ENCODE peak calls at places on chromosome 14, in seven cellular contexts. One of them, this sample, is unnamed. For H3K4me1, the result is how much of the 10 kb centered on the place peaks cover.

GRCh38 chr14:106286697-106287290 is 760.4 kb downstream of the TMEM121 start:
- DNase-seq in ovary: no peak
- DNase-seq in vagina: no peak
- DNase-seq in adrenal gland: no peak
- DNase-seq in uterus: no peak
- DNase-seq in IMR-90: no peak
- DNase-seq in GM12878: no peak
- DNase-seq in this sample: no peak

GRCh38 chr14:34482463-34482862 is 20.4 kb upstream of the SPTSSA start:
- DNase-seq in vagina: no peak
- DNase-seq in adrenal gland: no peak
- DNase-seq in GM12878: no peak
- DNase-seq in IMR-90: no peak
- DNase-seq in uterus: no peak
- DNase-seq in ovary: no peak
- DNase-seq in this sample: no peak

GRCh38 chr14:94056579-94057308 is 24.3 kb downstream of the DDX24 start:
- DNase-seq in ovary: no peak
- DNase-seq in uterus: no peak
- DNase-seq in adrenal gland: no peak
- DNase-seq in IMR-90: no peak
- DNase-seq in GM12878: peak
- DNase-seq in vagina: no peak
- DNase-seq in this sample: peak

GRCh38 chr14:55438066-55438683 is 2.2 kb downstream of the TBPL2 start:
- DNase-seq in IMR-90: peak
- DNase-seq in adrenal gland: peak
- DNase-seq in uterus: no peak
- DNase-seq in ovary: peak
- DNase-seq in vagina: no peak
- DNase-seq in GM12878: no peak
- DNase-seq in this sample: no peak

GRCh38 chr14:29077916-29078315 is 311.3 kb downstream of the FOXG1 start:
- DNase-seq in GM12878: no peak
- DNase-seq in adrenal gland: no peak
- DNase-seq in ovary: no peak
- DNase-seq in uterus: no peak
- DNase-seq in IMR-90: no peak
- DNase-seq in vagina: no peak
- DNase-seq in this sample: no peak

GRCh38 chr14:49863483-49864262 is 11.1 kb upstream of the NEMF start:
- DNase-seq in adrenal gland: peak
- DNase-seq in IMR-90: no peak
- DNase-seq in ovary: peak
- DNase-seq in vagina: no peak
- DNase-seq in uterus: peak
- DNase-seq in GM12878: no peak
- DNase-seq in this sample: no peak

GRCh38 chr14:75201087-75201486 is 24.7 kb upstream of the TMED10 start:
- DNase-seq in ovary: no peak
- DNase-seq in adrenal gland: no peak
- DNase-seq in GM12878: no peak
- DNase-seq in uterus: no peak
- DNase-seq in IMR-90: no peak
- DNase-seq in vagina: no peak
- DNase-seq in this sample: no peak

GRCh38 chr14:79914595-79914994 is 296.7 kb downstream of the DIO2 start:
- DNase-seq in adrenal gland: no peak
- DNase-seq in GM12878: no peak
- DNase-seq in ovary: no peak
- DNase-seq in IMR-90: no peak
- DNase-seq in vagina: no peak
- DNase-seq in uterus: no peak
- DNase-seq in this sample: no peak

GRCh38 chr14:103294091-103294490 is 39.9 kb upstream of the EIF5 start:
- DNase-seq in GM12878: no peak
- DNase-seq in uterus: no peak
- DNase-seq in IMR-90: no peak
- DNase-seq in vagina: no peak
- DNase-seq in ovary: no peak
- DNase-seq in adrenal gland: no peak
- DNase-seq in this sample: peak

GRCh38 chr14:103128631-103129300 is 5.5 kb downstream of the TNFAIP2 start:
- DNase-seq in uterus: peak
- DNase-seq in GM12878: no peak
- DNase-seq in ovary: peak
- DNase-seq in adrenal gland: peak
- DNase-seq in IMR-90: no peak
- DNase-seq in vagina: no peak
- DNase-seq in this sample: peak

GRCh38 chr14:105064721-105065143 is 498 bp downstream of the GPR132 start:
- DNase-seq in adrenal gland: no peak
- DNase-seq in GM12878: no peak
- DNase-seq in vagina: no peak
- DNase-seq in uterus: no peak
- DNase-seq in IMR-90: peak
- DNase-seq in ovary: no peak
- DNase-seq in this sample: peak

GRCh38 chr14:30440986-30441385 is 118.0 kb upstream of the G2E3 start:
- DNase-seq in uterus: no peak
- DNase-seq in vagina: no peak
- DNase-seq in IMR-90: no peak
- DNase-seq in GM12878: no peak
- DNase-seq in ovary: no peak
- DNase-seq in adrenal gland: no peak
- DNase-seq in this sample: no peak

GRCh38 chr14:37844614-37845013 is 249.2 kb downstream of the TTC6 start:
- DNase-seq in IMR-90: no peak
- DNase-seq in ovary: no peak
- DNase-seq in adrenal gland: no peak
- DNase-seq in vagina: no peak
- DNase-seq in GM12878: no peak
- DNase-seq in uterus: no peak
- DNase-seq in this sample: no peak

GRCh38 chr14:105878554-105878953 is 352.2 kb downstream of the TMEM121 start:
- DNase-seq in uterus: peak
- DNase-seq in vagina: no peak
- DNase-seq in GM12878: no peak
- DNase-seq in adrenal gland: peak
- DNase-seq in ovary: no peak
- DNase-seq in IMR-90: no peak
- DNase-seq in this sample: peak

GRCh38 chr14:102239231-102239630 is 65.7 kb downstream of the MOK start:
- DNase-seq in GM12878: no peak
- DNase-seq in ovary: no peak
- DNase-seq in IMR-90: no peak
- DNase-seq in vagina: no peak
- DNase-seq in adrenal gland: no peak
- DNase-seq in uterus: no peak
- DNase-seq in this sample: peak

GRCh38 chr14:55426881-55427280 is 13.5 kb downstream of the TBPL2 start:
- DNase-seq in IMR-90: no peak
- DNase-seq in uterus: no peak
- DNase-seq in vagina: no peak
- DNase-seq in ovary: no peak
- DNase-seq in GM12878: no peak
- DNase-seq in adrenal gland: no peak
- DNase-seq in this sample: no peak

GRCh38 chr14:96001866-96002510 is 37.2 kb upstream of the C14orf132 start:
- DNase-seq in GM12878: no peak
- DNase-seq in IMR-90: peak
- DNase-seq in adrenal gland: no peak
- DNase-seq in vagina: no peak
- DNase-seq in uterus: no peak
- DNase-seq in ovary: no peak
- DNase-seq in this sample: no peak

GRCh38 chr14:74510211-74510931 is 16.8 kb downstream of the ISCA2 start:
- DNase-seq in GM12878: no peak
- DNase-seq in IMR-90: peak
- DNase-seq in vagina: no peak
- DNase-seq in ovary: no peak
- DNase-seq in uterus: no peak
- DNase-seq in adrenal gland: no peak
- DNase-seq in this sample: peak

GRCh38 chr14:33839193-33840076 is 111.4 kb downstream of the EGLN3 start:
- DNase-seq in GM12878: no peak
- DNase-seq in adrenal gland: peak
- DNase-seq in IMR-90: peak
- DNase-seq in uterus: peak
- DNase-seq in ovary: peak
- DNase-seq in vagina: no peak
- DNase-seq in this sample: peak

GRCh38 chr14:21087294-21088091 is 11.0 kb downstream of the ZNF219 start:
- DNase-seq in GM12878: no peak
- DNase-seq in IMR-90: peak
- DNase-seq in uterus: no peak
- DNase-seq in vagina: no peak
- DNase-seq in adrenal gland: peak
- DNase-seq in ovary: no peak
- DNase-seq in this sample: peak

GRCh38 chr14:64771161-64771560 is 66.9 kb downstream of the PLEKHG3 start:
- DNase-seq in IMR-90: no peak
- DNase-seq in GM12878: no peak
- DNase-seq in uterus: no peak
- DNase-seq in adrenal gland: no peak
- DNase-seq in vagina: no peak
- DNase-seq in ovary: no peak
- DNase-seq in this sample: no peak

GRCh38 chr14:80768646-80769045 is 172.9 kb downstream of the CEP128 start:
- DNase-seq in GM12878: no peak
- DNase-seq in vagina: no peak
- DNase-seq in uterus: no peak
- DNase-seq in adrenal gland: no peak
- DNase-seq in ovary: no peak
- DNase-seq in IMR-90: no peak
- DNase-seq in this sample: no peak

GRCh38 chr14:96098309-96098998 is 59.3 kb downstream of the C14orf132 start:
- DNase-seq in uterus: peak
- DNase-seq in GM12878: peak
- DNase-seq in vagina: no peak
- DNase-seq in ovary: no peak
- DNase-seq in IMR-90: peak
- DNase-seq in adrenal gland: no peak
- DNase-seq in this sample: no peak

GRCh38 chr14:74522740-74523139 is 29.2 kb downstream of the ISCA2 start:
- DNase-seq in vagina: no peak
- DNase-seq in ovary: no peak
- DNase-seq in GM12878: no peak
- DNase-seq in IMR-90: no peak
- DNase-seq in uterus: no peak
- DNase-seq in adrenal gland: no peak
- DNase-seq in this sample: peak

GRCh38 chr14:74934476-74935339 is 11.6 kb upstream of the RPS6KL1 start:
- DNase-seq in IMR-90: no peak
- DNase-seq in uterus: no peak
- DNase-seq in ovary: no peak
- DNase-seq in GM12878: no peak
- DNase-seq in adrenal gland: peak
- DNase-seq in vagina: no peak
- DNase-seq in this sample: peak

DNA sequence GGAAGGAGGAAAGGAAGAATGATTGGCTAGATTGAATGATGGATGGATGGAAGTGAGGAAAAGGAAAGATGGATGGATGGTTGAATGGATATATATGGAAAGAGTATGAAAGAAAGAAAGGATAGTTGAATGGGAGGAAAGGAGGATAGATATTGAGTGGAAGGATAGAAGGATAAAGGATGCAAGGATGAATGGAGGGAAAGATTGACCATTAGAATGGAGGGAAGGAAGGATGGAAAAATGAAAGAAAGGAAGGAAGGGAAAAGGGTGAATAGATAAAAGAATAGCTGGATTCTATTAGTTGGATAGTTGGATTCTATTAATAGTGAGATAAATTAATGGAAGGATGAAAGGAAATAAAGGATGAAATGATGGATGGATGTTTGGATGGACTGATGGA is 105.9 kb downstream of the CALM1 start:
- DNase-seq in vagina: no peak
- DNase-seq in ovary: no peak
- DNase-seq in adrenal gland: no peak
- DNase-seq in IMR-90: no peak
- DNase-seq in uterus: no peak
- DNase-seq in GM12878: no peak
- DNase-seq in this sample: no peak
- H3K4me1 ChIP-seq in vagina: under half
- H3K4me1 ChIP-seq in ovary: under half
- H3K4me1 ChIP-seq in adrenal gland: under half
- H3K4me1 ChIP-seq in IMR-90: under half
- H3K4me1 ChIP-seq in uterus: under half
- H3K4me1 ChIP-seq in GM12878: under half
- H3K4me1 ChIP-seq in this sample: under half

GRCh38 chr14:100285021-100285912 is 21.0 kb downstream of the SLC25A29 start:
- DNase-seq in ovary: peak
- DNase-seq in vagina: no peak
- DNase-seq in uterus: peak
- DNase-seq in GM12878: no peak
- DNase-seq in adrenal gland: peak
- DNase-seq in IMR-90: peak
- DNase-seq in this sample: peak
- TF ChIP-seq POLR2A in ovary: peak
- TF ChIP-seq POLR2A in vagina: no peak
- TF ChIP-seq POLR2A in uterus: peak
- TF ChIP-seq POLR2A in GM12878: peak
- TF ChIP-seq POLR2A in adrenal gland: no peak
- TF ChIP-seq POLR2A in IMR-90: no peak
- TF ChIP-seq POLR2A in this sample: no peak

GRCh38 chr14:89303452-89304435 is 113.3 kb downstream of the FOXN3 start:
- DNase-seq in uterus: peak
- DNase-seq in ovary: peak
- DNase-seq in adrenal gland: peak
- DNase-seq in IMR-90: peak
- DNase-seq in GM12878: peak
- DNase-seq in vagina: no peak
- DNase-seq in this sample: peak
- H3K4me1 ChIP-seq in uterus: under half
- H3K4me1 ChIP-seq in ovary: under half
- H3K4me1 ChIP-seq in adrenal gland: under half
- H3K4me1 ChIP-seq in IMR-90: under half
- H3K4me1 ChIP-seq in GM12878: half or more
- H3K4me1 ChIP-seq in vagina: half or more
- H3K4me1 ChIP-seq in this sample: under half

DNA sequence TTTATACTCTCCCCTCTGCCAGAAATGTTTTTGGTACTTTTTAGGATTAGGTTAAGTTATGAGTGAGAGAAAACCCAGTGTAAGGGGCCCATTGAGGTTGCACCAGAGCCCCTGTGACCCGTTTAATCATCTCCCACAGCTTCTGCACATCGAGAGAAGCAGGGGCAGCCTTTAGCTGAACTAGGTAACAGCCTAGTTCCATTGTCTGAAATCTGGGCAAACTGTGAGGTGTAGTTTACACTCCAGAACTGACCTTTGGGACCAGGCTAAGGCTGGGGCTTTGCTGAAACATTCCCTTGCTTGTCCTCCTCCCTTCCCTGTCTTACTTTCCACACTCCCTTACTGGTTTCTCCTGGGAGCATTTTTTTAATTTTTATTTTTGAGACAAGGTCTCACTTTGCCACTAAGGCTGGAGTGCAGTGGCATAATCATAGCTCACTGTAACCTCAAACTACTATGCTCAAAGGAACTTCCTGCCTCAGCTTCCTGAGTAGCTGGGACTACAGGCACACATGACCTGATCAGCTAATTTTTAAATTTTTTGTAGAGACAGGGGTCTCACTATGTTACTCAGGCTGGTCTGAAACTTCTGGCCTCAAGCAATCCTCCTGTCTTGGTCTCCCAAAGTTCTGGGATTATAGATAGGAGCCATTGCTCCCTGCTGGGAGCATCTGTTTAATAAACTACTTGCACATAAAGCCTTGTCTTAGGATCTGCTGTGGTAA is 25.9 kb upstream of the DHRS2 start:
- DNase-seq in GM12878: no peak
- DNase-seq in IMR-90: no peak
- DNase-seq in adrenal gland: no peak
- DNase-seq in uterus: no peak
- DNase-seq in vagina: no peak
- DNase-seq in ovary: no peak
- DNase-seq in this sample: no peak
- TF ChIP-seq POLR2A in GM12878: no peak
- TF ChIP-seq POLR2A in IMR-90: no peak
- TF ChIP-seq POLR2A in adrenal gland: no peak
- TF ChIP-seq POLR2A in uterus: no peak
- TF ChIP-seq POLR2A in vagina: no peak
- TF ChIP-seq POLR2A in ovary: no peak
- TF ChIP-seq POLR2A in this sample: no peak